ENCODE peak calls at places on chromosomes 3 and 15, in ten cellular contexts. J is astrocyte of the spinal cord; E is kidney epithelial cell; C is cardiac muscle cell; X is D721Med; B is cardiac fibroblast; K is HFF-Myc; V is activated B cell treated with CpG ODN at 0.5 μM for 24 hours; N is CD8-positive, alpha-beta T cell; W is GM10248. Y is an unnamed sample.

GRCh38 chr15:28043625-28044520 is 55.2 kb downstream of the OCA2 start:
- DNase-seq in N (no peak), V (no peak), X (no peak), B (no peak), J (no peak), E (peak; percentile 44), K (no peak), C (no peak), W (no peak), Y (no peak)

GRCh38 chr3:177589921-177590336 is 392.6 kb upstream of the TBL1XR1 start:
- DNase-seq in E (peak; percentile 99), N (no peak), K (peak; percentile 89), C (peak; percentile 95), B (peak; percentile 93), X (no peak), W (peak; percentile 34), V (no peak), J (peak; percentile 98), Y (no peak)

GRCh38 chr3:185653949-185654757 is 68.1 kb downstream of the SENP2 start:
- DNase-seq in B (no peak), V (no peak), K (no peak), J (peak; percentile 27), C (peak; percentile 60), W (no peak), X (no peak), N (no peak), E (no peak), Y (no peak)

GRCh38 chr15:80660114-80660513 is 35.0 kb upstream of the ABHD17C start:
- DNase-seq in C (peak; percentile 65), X (no peak), V (no peak), E (no peak), J (peak; percentile 40), N (no peak), W (no peak), B (peak; percentile 63), K (no peak), Y (no peak)

GRCh38 chr15:70426065-70426821 is 328.5 kb upstream of the TLE3 start:
- DNase-seq in X (no peak), W (no peak), V (no peak), N (no peak), K (no peak), C (no peak), E (no peak), B (no peak), J (peak; percentile 40), Y (no peak)

GRCh38 chr15:28936481-28936881 is 50.7 kb downstream of the APBA2 start:
- DNase-seq in J (no peak), V (no peak), B (no peak), E (no peak), K (no peak), N (no peak), C (no peak), W (no peak), X (no peak), Y (no peak)

GRCh38 chr15:89358755-89359439 is 24.3 kb upstream of the POLG start:
- DNase-seq in W (peak; percentile 91), K (no peak), C (peak; percentile 78), B (peak; percentile 77), X (peak; percentile 78), E (no peak), V (peak; percentile 82), N (peak; percentile 73), J (peak; percentile 77), Y (peak; percentile 26)

GRCh38 chr15:65303687-65304392 is 637 bp upstream of the RNU5B-1 start:
- DNase-seq in W (no peak), V (peak; percentile 38), N (no peak), K (no peak), E (no peak), B (peak; percentile 68), C (peak; percentile 70), X (no peak), J (peak; percentile 56), Y (no peak)

GRCh38 chr3:179954226-179954870 is 82.4 kb downstream of the PEX5L start:
- DNase-seq in E (no peak), J (no peak), N (no peak), X (no peak), W (no peak), C (no peak), V (no peak), B (no peak), K (no peak), Y (no peak)

GRCh38 chr15:59963925-59964324 is 40.2 kb upstream of the FOXB1 start:
- DNase-seq in X (no peak), K (no peak), W (no peak), V (no peak), E (no peak), B (no peak), C (no peak), J (no peak), N (no peak), Y (no peak)

GRCh38 chr3:193782280-193782654 is 189.3 kb downstream of the OPA1 start:
- DNase-seq in B (no peak), N (no peak), E (peak; percentile 93), V (no peak), C (no peak), K (no peak), X (no peak), W (no peak), J (peak; percentile 17), Y (no peak)

GRCh38 chr3:43362183-43362582 is 75.8 kb downstream of the SNRK start:
- DNase-seq in V (no peak), E (no peak), C (no peak), J (no peak), B (no peak), W (no peak), N (no peak), X (no peak), K (no peak), Y (no peak)

GRCh38 chr15:91783001-91783400 is 70.5 kb upstream of the SLCO3A1 start:
- DNase-seq in X (no peak), E (no peak), C (no peak), V (no peak), K (no peak), J (no peak), B (no peak), W (no peak), N (no peak), Y (no peak)

GRCh38 chr15:31498329-31498728 is 171.7 kb downstream of the KLF13 start:
- DNase-seq in X (no peak), K (no peak), C (no peak), B (no peak), J (no peak), V (no peak), E (no peak), W (no peak), N (no peak), Y (no peak)

GRCh38 chr3:47404955-47405790 is 24.4 kb downstream of the PTPN23 start:
- DNase-seq in N (no peak), V (no peak), E (no peak), X (no peak), K (no peak), J (peak; percentile 64), W (no peak), C (peak; percentile 79), B (peak; percentile 81), Y (no peak)

GRCh38 chr3:51958603-51959521 is 3.7 kb downstream of the GPR62 start:
- DNase-seq in N (no peak), J (no peak), C (no peak), W (no peak), X (no peak), K (no peak), E (no peak), V (no peak), B (no peak), Y (no peak)

GRCh38 chr3:15815696-15816095 is 17.9 kb upstream of the ANKRD28 start:
- DNase-seq in C (peak; percentile 86), X (no peak), B (peak; percentile 86), K (peak; percentile 42), J (peak; percentile 85), W (peak; percentile 15), N (no peak), V (no peak), E (no peak), Y (no peak)
- TF ChIP-seq CTCF in C (peak; percentile 32), X (peak; percentile 63), B (peak; percentile 24), K (no peak), J (peak; percentile 21), W (peak; percentile 45), N (peak; percentile 46), V (no peak), E (peak; percentile 5), Y (no peak)

DNA sequence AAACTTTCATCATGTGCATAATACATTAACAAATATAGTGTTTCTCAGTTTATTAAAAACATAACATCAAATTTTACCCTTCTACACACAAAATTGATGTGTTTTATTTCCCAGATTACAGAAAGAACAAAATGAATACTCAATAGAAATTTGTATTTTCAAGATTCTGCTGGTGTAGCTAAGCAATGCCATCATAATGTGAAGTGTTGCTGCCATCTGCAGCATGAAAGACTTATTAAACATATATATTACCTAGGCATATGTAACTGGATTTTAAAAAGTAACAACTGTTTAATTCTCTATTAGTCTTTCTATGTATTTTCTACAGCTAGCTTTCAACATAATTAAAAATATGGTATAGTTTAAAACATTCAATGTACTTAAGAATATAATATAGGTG is 27.5 kb downstream of the PLSCR5 start:
- DNase-seq in K (no peak), W (no peak), C (peak; percentile 84), V (no peak), B (peak; percentile 83), E (no peak), X (no peak), J (peak; percentile 75), N (peak; percentile 28), Y (no peak)
- TF ChIP-seq CTCF in K (no peak), W (peak; percentile 38), C (peak; percentile 36), V (peak; percentile 49), B (peak; percentile 15), E (peak; percentile 28), X (peak; percentile 61), J (peak; percentile 29), N (peak; percentile 79), Y (peak; percentile 3)

DNA sequence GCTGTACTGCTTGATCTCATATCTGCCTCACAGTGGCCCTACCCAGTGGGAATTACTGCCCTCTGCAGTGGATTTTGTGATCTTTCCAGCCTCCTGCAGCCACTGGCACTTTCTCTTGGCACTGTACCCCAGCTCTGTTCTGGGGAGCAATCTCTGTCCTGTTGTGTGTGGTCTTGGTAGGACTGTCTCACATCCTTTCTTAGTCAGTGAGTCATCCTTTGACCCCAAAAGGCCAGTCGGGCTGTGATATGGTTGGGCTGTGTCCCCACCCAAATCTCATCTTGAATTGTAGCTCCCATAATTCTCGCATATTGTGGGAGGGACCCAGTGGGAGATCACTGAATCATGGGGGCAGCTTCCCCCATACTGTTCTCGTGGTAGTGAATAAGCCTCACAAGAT is 133.3 kb upstream of the TPM1 start:
- DNase-seq in W (no peak), J (no peak), C (no peak), E (no peak), V (no peak), K (no peak), X (no peak), B (no peak), N (no peak), Y (no peak)
- TF ChIP-seq CTCF in W (no peak), J (no peak), C (no peak), E (no peak), V (no peak), K (no peak), X (no peak), B (no peak), N (no peak), Y (no peak)

DNA sequence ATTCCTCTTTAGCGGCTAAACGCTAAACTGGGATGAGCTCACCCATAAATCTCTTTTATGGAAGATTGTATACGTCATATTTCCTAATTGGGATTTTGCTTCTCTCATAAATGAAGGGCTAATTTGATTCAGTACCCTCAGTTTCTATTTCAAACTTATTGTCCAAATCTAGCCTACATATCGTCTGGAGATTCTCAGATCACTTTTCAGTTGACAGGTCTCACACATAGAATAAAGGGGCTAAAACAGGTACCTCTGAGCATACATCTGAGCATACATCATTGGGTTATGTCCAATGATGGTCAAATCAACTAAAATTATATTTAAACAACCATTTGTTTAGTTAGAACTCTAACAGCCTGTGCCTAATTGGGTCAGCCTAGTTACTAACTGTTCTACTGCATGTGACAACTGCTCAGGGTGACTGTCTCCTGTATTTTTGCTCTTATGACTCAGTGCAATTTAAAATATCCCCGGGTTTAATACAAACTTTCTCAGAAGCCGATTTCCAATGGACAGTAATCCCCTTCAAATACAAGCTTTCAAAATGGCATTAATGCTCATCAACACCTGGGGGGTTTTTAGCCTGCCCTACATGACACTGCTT is 57.7 kb upstream of the PLXND1 start:
- DNase-seq in J (no peak), E (no peak), C (no peak), W (no peak), B (no peak), N (no peak), X (no peak), K (no peak), V (no peak), Y (no peak)
- TF ChIP-seq CTCF in J (no peak), E (no peak), C (no peak), W (no peak), B (no peak), N (no peak), X (no peak), K (no peak), V (no peak), Y (no peak)